ENCODE peak calls at places on chromosomes 16 and 17, in five cellular contexts. One of them, this sample, is unnamed.

GRCh38 chr17:77995146-77995852 is 36.8 kb downstream of the TNRC6C start:
- DNase-seq in neural progenitor cell: peak
- DNase-seq in WTC11: no peak
- DNase-seq in tibial artery: no peak
- DNase-seq in progenitor cell of endocrine pancreas: no peak
- DNase-seq in this sample: no peak

GRCh38 chr17:18224428-18225120 is 861 bp upstream of the LLGL1 start:
- DNase-seq in neural progenitor cell: peak
- DNase-seq in WTC11: peak
- DNase-seq in tibial artery: no peak
- DNase-seq in progenitor cell of endocrine pancreas: no peak
- DNase-seq in this sample: no peak

GRCh38 chr17:81241648-81242420 is 2.7 kb downstream of the NDUFAF8 start:
- DNase-seq in neural progenitor cell: peak
- DNase-seq in WTC11: peak
- DNase-seq in tibial artery: peak
- DNase-seq in progenitor cell of endocrine pancreas: peak
- DNase-seq in this sample: peak

GRCh38 chr16:71628810-71629209 is 2.8 kb downstream of the MARVELD3 start:
- DNase-seq in neural progenitor cell: no peak
- DNase-seq in WTC11: no peak
- DNase-seq in tibial artery: no peak
- DNase-seq in progenitor cell of endocrine pancreas: no peak
- DNase-seq in this sample: no peak

GRCh38 chr16:72876221-72876620 is 171.7 kb downstream of the ZFHX3 start:
- DNase-seq in neural progenitor cell: no peak
- DNase-seq in WTC11: no peak
- DNase-seq in tibial artery: peak
- DNase-seq in progenitor cell of endocrine pancreas: no peak
- DNase-seq in this sample: no peak

GRCh38 chr17:60231234-60231633 is 81.5 kb downstream of the CA4 start:
- DNase-seq in neural progenitor cell: peak
- DNase-seq in WTC11: no peak
- DNase-seq in tibial artery: no peak
- DNase-seq in progenitor cell of endocrine pancreas: no peak
- DNase-seq in this sample: no peak

GRCh38 chr16:62034236-62035114 is 1.8 kb downstream of the CDH8 start:
- DNase-seq in neural progenitor cell: peak
- DNase-seq in WTC11: peak
- DNase-seq in tibial artery: no peak
- DNase-seq in progenitor cell of endocrine pancreas: no peak
- DNase-seq in this sample: no peak

GRCh38 chr17:76902476-76902875 is 34.3 kb downstream of the MGAT5B start:
- DNase-seq in neural progenitor cell: no peak
- DNase-seq in WTC11: no peak
- DNase-seq in tibial artery: no peak
- DNase-seq in progenitor cell of endocrine pancreas: no peak
- DNase-seq in this sample: no peak

GRCh38 chr16:4209657-4210056 is 32.2 kb downstream of the SRL start:
- DNase-seq in neural progenitor cell: no peak
- DNase-seq in WTC11: no peak
- DNase-seq in tibial artery: no peak
- DNase-seq in progenitor cell of endocrine pancreas: no peak
- DNase-seq in this sample: no peak

GRCh38 chr17:18018411-18018921 is 20.5 kb downstream of the ATPAF2 start:
- DNase-seq in neural progenitor cell: no peak
- DNase-seq in WTC11: no peak
- DNase-seq in tibial artery: no peak
- DNase-seq in progenitor cell of endocrine pancreas: no peak
- DNase-seq in this sample: no peak

DNA sequence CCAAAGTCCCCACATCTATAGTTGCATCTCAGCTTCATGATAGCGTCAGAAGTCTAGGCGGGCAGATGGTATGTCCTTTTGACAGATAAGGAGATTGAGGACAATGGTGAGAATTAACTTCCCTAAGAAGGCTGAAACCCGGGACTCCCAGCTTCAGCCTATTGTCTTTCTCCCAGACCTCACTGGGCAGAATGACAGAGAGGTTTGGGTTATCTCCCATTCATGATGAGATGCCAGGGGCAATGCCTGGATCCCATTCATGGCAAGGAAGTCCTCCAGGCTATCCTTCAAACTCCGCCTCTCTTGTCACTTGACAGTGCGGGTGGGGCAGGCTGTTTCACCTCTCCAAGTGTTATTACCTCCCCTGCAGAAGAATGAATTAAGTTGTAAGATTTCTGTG is 100.3 kb downstream of the IRX5 start:
- DNase-seq in neural progenitor cell: peak
- DNase-seq in WTC11: no peak
- DNase-seq in tibial artery: no peak
- DNase-seq in progenitor cell of endocrine pancreas: no peak
- DNase-seq in this sample: no peak
- TF ChIP-seq CTCF in neural progenitor cell: no peak
- TF ChIP-seq CTCF in WTC11: no peak
- TF ChIP-seq CTCF in tibial artery: no peak
- TF ChIP-seq CTCF in progenitor cell of endocrine pancreas: no peak
- TF ChIP-seq CTCF in this sample: no peak

DNA sequence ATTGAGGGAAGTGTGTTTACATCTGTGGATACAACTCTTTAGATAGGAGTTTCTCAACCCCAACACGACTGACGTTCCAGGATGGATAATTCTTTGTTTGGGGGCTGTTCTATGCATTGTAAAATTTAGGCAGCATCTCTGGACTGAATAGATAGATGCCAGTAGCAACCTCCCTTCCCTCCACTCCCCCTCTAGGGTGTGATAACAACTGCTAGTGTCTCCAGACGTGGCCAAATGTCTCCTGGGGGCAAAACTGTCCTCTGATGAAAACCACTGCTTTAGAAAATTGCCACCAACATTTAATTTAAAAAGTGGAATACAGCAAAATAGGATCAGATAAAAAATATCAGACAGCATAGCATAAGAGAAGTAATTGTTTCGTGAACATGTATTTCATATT is 79.9 kb downstream of the HS3ST3A1 start:
- DNase-seq in neural progenitor cell: no peak
- DNase-seq in WTC11: no peak
- DNase-seq in tibial artery: no peak
- DNase-seq in progenitor cell of endocrine pancreas: no peak
- DNase-seq in this sample: no peak
- TF ChIP-seq CTCF in neural progenitor cell: no peak
- TF ChIP-seq CTCF in WTC11: no peak
- TF ChIP-seq CTCF in tibial artery: no peak
- TF ChIP-seq CTCF in progenitor cell of endocrine pancreas: no peak
- TF ChIP-seq CTCF in this sample: no peak

DNA sequence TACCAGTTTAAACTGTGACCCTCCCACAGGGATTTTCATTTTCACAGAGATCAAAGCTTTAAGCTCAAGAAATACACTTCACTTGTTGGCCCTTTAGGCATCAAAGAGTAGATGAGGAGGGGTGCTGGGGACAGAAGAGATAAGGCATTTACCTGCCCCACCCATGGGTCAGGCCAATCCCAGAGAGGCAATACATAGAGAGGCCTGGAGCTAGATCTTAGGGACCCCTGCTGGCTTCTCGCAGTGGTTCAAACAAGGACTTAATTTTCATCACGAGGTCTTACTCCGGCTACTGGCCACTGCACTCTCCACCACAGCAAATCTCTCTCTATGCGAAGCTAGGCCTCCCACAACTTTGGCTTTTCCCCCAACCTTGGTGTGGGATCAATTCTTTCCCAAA is 46.6 kb downstream of the NOG start:
- DNase-seq in neural progenitor cell: no peak
- DNase-seq in WTC11: no peak
- DNase-seq in tibial artery: no peak
- DNase-seq in progenitor cell of endocrine pancreas: no peak
- DNase-seq in this sample: no peak
- TF ChIP-seq CTCF in neural progenitor cell: no peak
- TF ChIP-seq CTCF in WTC11: no peak
- TF ChIP-seq CTCF in tibial artery: no peak
- TF ChIP-seq CTCF in progenitor cell of endocrine pancreas: no peak
- TF ChIP-seq CTCF in this sample: no peak

GRCh38 chr17:56148333-56148732 is 4.9 kb upstream of the ANKFN1 start:
- DNase-seq in neural progenitor cell: no peak
- DNase-seq in WTC11: no peak
- DNase-seq in tibial artery: no peak
- DNase-seq in progenitor cell of endocrine pancreas: no peak
- DNase-seq in this sample: no peak
- TF ChIP-seq CTCF in neural progenitor cell: no peak
- TF ChIP-seq CTCF in WTC11: no peak
- TF ChIP-seq CTCF in tibial artery: no peak
- TF ChIP-seq CTCF in progenitor cell of endocrine pancreas: no peak
- TF ChIP-seq CTCF in this sample: no peak

GRCh38 chr16:85028638-85029412 is 1.2 kb downstream of the KIAA0513 start:
- DNase-seq in neural progenitor cell: no peak
- DNase-seq in WTC11: no peak
- DNase-seq in tibial artery: peak
- DNase-seq in progenitor cell of endocrine pancreas: no peak
- DNase-seq in this sample: peak

GRCh38 chr16:85026696-85027095 is 899 bp upstream of the KIAA0513 start:
- DNase-seq in neural progenitor cell: no peak
- DNase-seq in WTC11: no peak
- DNase-seq in tibial artery: no peak
- DNase-seq in progenitor cell of endocrine pancreas: no peak
- DNase-seq in this sample: no peak

GRCh38 chr16:85027968-85028637 is 508 bp downstream of the KIAA0513 start:
- DNase-seq in neural progenitor cell: peak
- DNase-seq in WTC11: no peak
- DNase-seq in tibial artery: no peak
- DNase-seq in progenitor cell of endocrine pancreas: no peak
- DNase-seq in this sample: no peak

GRCh38 chr16:85025781-85026653 is 1.6 kb upstream of the KIAA0513 start:
- DNase-seq in neural progenitor cell: no peak
- DNase-seq in WTC11: no peak
- DNase-seq in tibial artery: no peak
- DNase-seq in progenitor cell of endocrine pancreas: no peak
- DNase-seq in this sample: peak

DNA sequence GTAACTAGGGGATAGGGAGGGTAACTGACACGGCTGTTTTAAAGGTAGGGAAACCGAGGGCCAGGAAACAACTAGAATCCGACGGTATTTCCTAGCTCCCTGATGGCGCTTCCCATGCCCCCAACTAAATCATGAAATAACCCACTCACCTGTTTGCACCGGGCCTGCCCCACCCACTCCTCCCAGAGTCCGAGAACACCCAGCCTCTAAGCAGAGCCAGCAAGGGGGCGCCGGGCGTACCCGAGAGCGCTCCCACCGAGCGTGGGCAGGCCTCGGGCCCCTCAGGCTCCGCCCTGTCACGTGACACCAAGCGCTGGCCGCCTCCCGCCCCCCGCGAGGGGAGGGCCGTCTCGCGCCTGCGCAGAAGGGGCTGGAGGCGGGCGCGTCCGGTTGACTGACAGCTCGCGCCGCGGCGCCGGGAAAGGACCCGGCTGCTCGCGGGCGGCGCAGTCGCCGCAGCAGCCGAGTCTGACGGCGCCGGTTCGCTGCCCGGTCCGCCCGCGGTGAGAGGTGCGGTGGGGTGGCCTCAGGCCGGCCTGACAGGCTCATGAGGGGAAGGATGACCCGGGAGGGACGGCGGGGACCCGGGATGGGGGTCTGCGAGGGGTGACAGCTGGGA is at the start of gene KIAA0513:
- DNase-seq in neural progenitor cell: peak
- DNase-seq in WTC11: peak
- DNase-seq in tibial artery: peak
- DNase-seq in progenitor cell of endocrine pancreas: peak
- DNase-seq in this sample: peak
- TF ChIP-seq CTCF in neural progenitor cell: peak
- TF ChIP-seq CTCF in WTC11: no peak
- TF ChIP-seq CTCF in tibial artery: peak
- TF ChIP-seq CTCF in progenitor cell of endocrine pancreas: peak
- TF ChIP-seq CTCF in this sample: peak

This sample was measured in kidney.